ENCODE peak calls at places on chromosomes 4 and X, in eight cellular contexts. F, X, Q, I, H, O, N and Y are unnamed samples.

GRCh38 chrX:153934473-153935325 is at the start of gene NAA10:
- DNase-seq in F (peak), X (peak), Q (peak), I (peak), H (peak), O (no peak), N (peak), Y (no peak)

GRCh38 chr4:26380740-26381139 is 59.9 kb downstream of the RBPJ start:
- DNase-seq in F (no peak), X (no peak), Q (no peak), I (no peak), H (no peak), O (no peak), N (no peak), Y (no peak)

GRCh38 chr4:81081156-81081555 is 50.6 kb downstream of the BMP3 start:
- DNase-seq in F (no peak), X (no peak), Q (no peak), I (no peak), H (no peak), O (no peak), N (no peak), Y (no peak)

GRCh38 chr4:48780867-48781219 is 764 bp upstream of the FRYL start:
- DNase-seq in F (no peak), X (no peak), Q (no peak), I (peak), H (no peak), O (no peak), N (no peak), Y (peak)

GRCh38 chrX:35351212-35351611 is 408.6 kb downstream of the FAM47B start:
- DNase-seq in F (no peak), X (no peak), Q (no peak), I (no peak), H (no peak), O (no peak), N (no peak), Y (no peak)

GRCh38 chrX:26037367-26037766 is 100.8 kb upstream of the MAGEB18 start:
- DNase-seq in F (no peak), X (no peak), Q (no peak), I (no peak), H (no peak), O (no peak), N (no peak), Y (no peak)

GRCh38 chr4:182969651-182970279 is 52.6 kb upstream of the DCTD start:
- DNase-seq in F (no peak), X (no peak), Q (no peak), I (no peak), H (no peak), O (no peak), N (no peak), Y (no peak)

GRCh38 chrX:154375156-154375504 is 696 bp upstream of the FLNA start:
- DNase-seq in F (no peak), X (no peak), Q (no peak), I (no peak), H (peak), O (no peak), N (no peak), Y (no peak)

GRCh38 chrX:22534643-22535042 is 261.9 kb downstream of the CBLL2 start:
- DNase-seq in F (no peak), X (peak), Q (no peak), I (no peak), H (no peak), O (no peak), N (peak), Y (no peak)

GRCh38 chr4:123785515-123785914 is 388.9 kb downstream of the SPRY1 start:
- DNase-seq in F (no peak), X (peak), Q (no peak), I (peak), H (no peak), O (peak), N (peak), Y (no peak)

GRCh38 chr4:86038037-86038436 is 321.8 kb downstream of the MAPK10 start:
- DNase-seq in F (no peak), X (no peak), Q (no peak), I (no peak), H (no peak), O (no peak), N (no peak), Y (no peak)

GRCh38 chr4:104966349-104967033 is 180.2 kb upstream of the TET2 start:
- DNase-seq in F (no peak), X (no peak), Q (no peak), I (no peak), H (peak), O (no peak), N (no peak), Y (no peak)

GRCh38 chrX:111008126-111008525 is 87.9 kb upstream of the PAK3 start:
- DNase-seq in F (no peak), X (no peak), Q (no peak), I (no peak), H (no peak), O (no peak), N (no peak), Y (no peak)

GRCh38 chrX:112164420-112164819 is 81.8 kb upstream of the TRPC5 start:
- DNase-seq in F (no peak), X (no peak), Q (no peak), I (no peak), H (no peak), O (no peak), N (no peak), Y (no peak)

GRCh38 chrX:114924846-114925245 is 92.6 kb downstream of the IL13RA2 start:
- DNase-seq in F (no peak), X (no peak), Q (no peak), I (no peak), H (peak), O (no peak), N (peak), Y (no peak)

GRCh38 chr4:40984051-40984450 is 230.3 kb downstream of the APBB2 start:
- DNase-seq in F (no peak), X (no peak), Q (no peak), I (no peak), H (peak), O (no peak), N (no peak), Y (no peak)

GRCh38 chr4:18815779-18816173 is 794.2 kb upstream of the LCORL start:
- DNase-seq in F (no peak), X (no peak), Q (no peak), I (no peak), H (no peak), O (no peak), N (no peak), Y (no peak)